ENCODE peak calls at places on chromosome 15, in four cellular contexts. S is H1, L is endothelial cell of umbilical vein, Y is fibroblast of lung. V is an unnamed sample.

GRCh38 chr15:25435474-25436243 is 3.2 kb downstream of the UBE3A start:
- DNase-seq in S (no peak), L (no peak), Y (peak; percentile 41), V (no peak)

GRCh38 chr15:45948226-45948625 is 313.4 kb downstream of the SQOR start:
- DNase-seq in S (peak; percentile 13), L (no peak), Y (no peak), V (no peak)

GRCh38 chr15:95025924-95026728 is 794.8 kb downstream of the MCTP2 start:
- DNase-seq in S (no peak), L (peak; percentile 78), Y (peak; percentile 79), V (no peak)

GRCh38 chr15:49223536-49224274 is 53.7 kb downstream of the GALK2 start:
- DNase-seq in S (no peak), L (no peak), Y (no peak), V (peak; percentile 33)

GRCh38 chr15:99016680-99017321 is 9.2 kb upstream of the PGPEP1L start:
- DNase-seq in S (no peak), L (no peak), Y (peak; percentile 37), V (peak; percentile 63)

GRCh38 chr15:88450125-88450798 is 16.9 kb downstream of the MRPL46 start:
- DNase-seq in S (peak; percentile 75), L (peak; percentile 61), Y (peak; percentile 59), V (peak; percentile 44)

GRCh38 chr15:45143056-45143455 is 13.3 kb downstream of the DUOX1 start:
- DNase-seq in S (no peak), L (no peak), Y (no peak), V (no peak)

GRCh38 chr15:33852570-33852969 is 115.7 kb upstream of the CHRM5 start:
- DNase-seq in S (no peak), L (no peak), Y (peak; percentile 29), V (peak; percentile 82)

GRCh38 chr15:81029416-81030367 is 29.0 kb downstream of the TLNRD1 start:
- DNase-seq in S (no peak), L (peak; percentile 65), Y (peak; percentile 17), V (peak; percentile 18)

GRCh38 chr15:38707802-38708671 is 143.4 kb upstream of the RASGRP1 start:
- DNase-seq in S (no peak), L (peak; percentile 87), Y (peak; percentile 77), V (peak; percentile 47)

GRCh38 chr15:22963546-22964125 is 16.5 kb downstream of the CYFIP1 start:
- DNase-seq in S (no peak), L (no peak), Y (no peak), V (no peak)

GRCh38 chr15:51770902-51771301 is 19.5 kb downstream of the TMOD2 start:
- DNase-seq in S (no peak), L (no peak), Y (no peak), V (no peak)

GRCh38 chr15:51776952-51777574 is 25.7 kb downstream of the TMOD2 start:
- DNase-seq in S (no peak), L (peak; percentile 80), Y (peak; percentile 84), V (peak; percentile 42)

GRCh38 chr15:51780636-51781035 is 29.2 kb downstream of the TMOD2 start:
- DNase-seq in S (no peak), L (no peak), Y (no peak), V (no peak)

GRCh38 chr15:51771773-51772172 is 20.4 kb downstream of the TMOD2 start:
- DNase-seq in S (no peak), L (peak; percentile 6), Y (no peak), V (no peak)

DNA sequence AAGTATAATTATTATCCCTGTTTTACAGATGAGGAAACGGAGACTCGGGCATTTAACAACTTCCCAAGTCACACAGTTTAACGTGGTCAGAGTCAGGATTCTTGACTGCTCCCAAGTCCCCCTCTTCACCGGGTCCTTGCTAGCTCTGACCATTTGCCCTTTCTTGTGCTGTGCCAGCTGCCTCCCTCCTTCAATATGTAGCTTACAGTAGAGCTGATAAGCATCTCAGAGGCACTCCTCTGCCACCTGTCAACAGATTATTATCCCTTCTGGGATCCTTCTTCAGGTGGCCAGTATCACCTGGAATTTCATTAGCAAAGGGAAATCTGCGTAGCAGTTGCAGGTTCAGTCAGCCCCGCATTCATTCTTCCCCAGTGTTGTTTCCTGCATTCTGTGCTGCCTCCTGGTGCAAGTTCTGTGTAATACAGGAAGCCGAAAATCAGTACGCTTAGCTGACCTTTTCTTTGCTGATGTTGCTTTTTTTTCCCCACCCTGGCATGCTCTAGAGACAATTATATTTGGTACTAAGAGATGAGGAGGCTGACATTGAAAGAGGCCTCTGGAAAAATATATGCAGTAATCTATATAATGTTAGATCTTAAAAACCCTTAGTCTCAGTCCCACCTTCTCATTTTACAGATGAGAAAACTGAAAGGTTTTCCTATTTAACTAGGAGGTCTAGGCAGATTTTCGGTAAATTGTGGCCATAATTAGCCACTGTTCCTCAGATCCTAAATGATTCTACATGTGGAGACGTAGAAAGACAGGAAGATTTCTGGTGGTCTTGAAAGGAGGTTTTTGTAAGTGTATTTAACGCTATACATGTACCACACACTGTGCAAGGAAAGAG is 24.8 kb downstream of the TMOD2 start:
- DNase-seq in S (no peak), L (peak; percentile 65), Y (peak; percentile 53), V (no peak)
- H3K4me2 ChIP-seq in S (no peak overlapping the region), L (no peak overlapping the region), Y (no peak overlapping the region), V (no peak overlapping the region)

DNA sequence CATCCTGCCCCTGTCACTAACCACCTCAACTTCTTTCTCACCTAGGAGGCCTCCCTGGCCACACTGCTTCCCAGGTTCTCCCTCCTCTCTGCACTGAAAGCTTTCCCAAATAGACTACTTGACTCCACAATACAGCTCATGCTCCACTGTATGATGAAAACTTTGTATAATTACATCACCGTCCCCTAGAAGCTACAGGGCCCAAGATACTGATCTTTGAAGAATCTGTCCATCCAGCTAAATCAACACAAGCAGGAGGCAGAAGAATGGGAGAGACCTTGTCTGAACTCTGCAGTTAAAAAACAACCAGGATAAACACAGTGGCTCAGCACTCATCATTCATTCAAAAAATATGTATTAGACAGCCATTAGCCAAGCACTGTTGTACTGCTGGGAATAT is 26.4 kb upstream of the RPS17 start:
- DNase-seq in S (no peak), L (no peak), Y (peak; percentile 59), V (peak; percentile 64)
- H3K36me3 ChIP-seq in S (no peaks in the 10 kb centered on the region), L (no peaks in the 10 kb centered on the region), Y (no peaks in the 10 kb centered on the region), V (no peaks in the 10 kb centered on the region)

DNA sequence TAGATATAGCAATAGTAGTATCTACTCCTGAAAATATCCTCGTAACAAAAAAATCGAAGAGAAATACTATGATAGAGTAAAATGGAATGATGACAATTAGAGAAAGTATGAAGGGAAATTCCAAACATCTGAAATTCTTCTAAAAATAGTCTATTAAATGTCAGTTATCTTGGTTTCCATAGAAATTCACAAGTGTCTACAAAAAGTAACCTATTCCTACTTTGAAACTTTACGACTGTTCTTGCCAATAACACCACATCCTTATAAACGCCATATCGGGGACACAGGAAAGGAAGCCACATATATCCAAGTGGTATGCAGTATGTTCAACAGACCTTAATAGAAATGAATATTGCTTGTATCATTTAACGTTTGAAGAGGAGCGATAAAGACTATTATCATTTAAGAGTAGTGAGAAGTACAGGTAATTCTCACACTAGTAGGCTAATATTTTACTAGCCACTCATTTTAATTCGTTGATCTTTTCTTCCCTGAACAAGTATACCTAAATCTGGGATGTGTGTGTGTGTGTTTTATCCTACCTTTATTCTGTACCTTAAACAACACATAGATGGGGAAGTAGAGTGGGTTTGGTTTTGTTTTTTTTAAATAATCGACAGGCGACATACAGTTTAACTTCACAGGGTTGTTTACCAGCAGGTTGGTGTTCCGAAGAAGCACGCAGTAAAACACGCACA is 1.2 kb downstream of the GPR176 start:
- DNase-seq in S (no peak), L (peak; percentile 79), Y (peak; percentile 72), V (peak; percentile 92)
- TF ChIP-seq EZH2 in S (no peak), L (no peak), Y (no peak), V (no peak)

GRCh38 chr15:42106278-42106677 is 11.9 kb upstream of the PLA2G4D start:
- DNase-seq in S (no peak), L (no peak), Y (no peak), V (no peak)

GRCh38 chr15:42101861-42102260 is 7.5 kb upstream of the PLA2G4D start:
- DNase-seq in S (no peak), L (no peak), Y (no peak), V (peak; percentile 36)

GRCh38 chr15:42100021-42100800 is 5.8 kb upstream of the PLA2G4D start:
- DNase-seq in S (no peak), L (peak; percentile 43), Y (no peak), V (no peak)

GRCh38 chr15:42104095-42104891 is 9.9 kb upstream of the PLA2G4D start:
- DNase-seq in S (no peak), L (no peak), Y (peak; percentile 30), V (no peak)

DNA sequence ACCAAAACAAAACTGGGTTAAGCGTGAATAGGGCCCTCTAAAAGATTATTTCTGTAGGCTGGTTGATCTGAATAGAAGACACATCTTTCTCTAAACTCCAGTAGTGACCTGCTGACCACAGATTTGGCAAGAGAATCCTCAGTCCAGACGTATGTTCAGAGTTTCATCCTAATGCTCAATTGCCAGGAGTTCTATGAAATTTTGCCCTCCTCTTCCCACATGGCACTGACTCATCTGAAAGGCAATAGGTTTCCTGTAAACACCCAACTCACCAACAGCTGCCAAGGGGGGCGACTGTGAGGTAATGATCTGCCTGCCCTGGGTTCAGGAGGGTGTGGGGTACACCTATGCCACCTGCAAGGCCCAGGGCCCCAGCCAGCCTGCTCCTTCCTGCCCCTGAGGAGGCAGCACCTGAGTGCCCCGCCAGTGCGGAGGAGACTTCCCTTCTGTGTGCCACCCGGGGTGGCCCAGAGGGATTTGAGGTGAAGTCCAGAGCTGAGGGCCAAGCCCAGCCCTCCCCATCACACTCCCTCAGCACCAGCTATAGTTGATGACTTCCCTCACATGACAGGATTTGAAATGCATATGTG is 8.4 kb upstream of the PLA2G4D start:
- DNase-seq in S (no peak), L (peak; percentile 28), Y (peak; percentile 48), V (peak; percentile 27)
- H3K4me2 ChIP-seq in S (no peak overlapping the region), L (no peak overlapping the region), Y (no peak overlapping the region), V (no peak overlapping the region)

GRCh38 chr15:30956216-30956803 is 35.1 kb downstream of the MTMR10 start:
- DNase-seq in S (no peak), L (no peak), Y (peak; percentile 17), V (peak; percentile 46)
- H3K36me3 ChIP-seq in S (peaks cover 4% of the 10 kb centered on the region), L (peaks cover 56% of the 10 kb centered on the region), Y (peaks cover 15% of the 10 kb centered on the region), V (peaks cover 31% of the 10 kb centered on the region)

GRCh38 chr15:74954515-74954914 is 2.1 kb downstream of the RPP25 start:
- DNase-seq in S (no peak), L (peak; percentile 59), Y (peak; percentile 69), V (peak; percentile 77)
- TF ChIP-seq EZH2 in S (no peak), L (no peak), Y (no peak), V (no peak)

GRCh38 chr15:69154684-69155083 is 5.8 kb upstream of the GLCE start:
- DNase-seq in S (no peak), L (peak; percentile 96), Y (peak; percentile 70), V (peak; percentile 83)
- H3K4me2 ChIP-seq in S (no peak overlapping the region), L (peak overlapping the region; percentile 79), Y (peak overlapping the region; percentile 58), V (peak overlapping the region; percentile 55)